ENCODE peak calls at places on chromosomes 11 and 22, in eight cellular contexts. C is HCT116, W is GM23338, Z is HL-60, Q is GM12878, V is HepG2, K is SK-N-SH, R is K562. D is an unnamed sample.

GRCh38 chr11:45468265-45468856 is 182.2 kb upstream of the SYT13 start:
- DNase-seq in R (peak), C (no peak), V (no peak), W (peak), Q (no peak), K (no peak), Z (no peak), D (no peak)

GRCh38 chr22:33192156-33192555 is 134.0 kb upstream of the SYN3 start:
- DNase-seq in K (no peak), V (no peak), R (no peak), C (no peak), Z (no peak), W (no peak), Q (no peak), D (no peak)

GRCh38 chr11:924406-925157 is 1.1 kb upstream of the AP2A2 start:
- DNase-seq in V (no peak), Q (no peak), C (no peak), R (no peak), W (no peak), K (peak), Z (no peak), D (no peak)

GRCh38 chr22:26845016-26845728 is 187.8 kb downstream of the MIAT start:
- DNase-seq in W (no peak), V (no peak), R (no peak), Q (no peak), K (no peak), Z (no peak), C (no peak), D (no peak)

GRCh38 chr11:32891657-32892354 is 805 bp upstream of the QSER1 start:
- DNase-seq in V (no peak), K (no peak), W (peak), R (no peak), C (no peak), Q (no peak), Z (no peak), D (no peak)

GRCh38 chr11:134270250-134270714 is 5.9 kb upstream of the GLB1L3 start:
- DNase-seq in C (peak), V (peak), W (peak), R (peak), Z (no peak), K (peak), Q (no peak), D (no peak)

GRCh38 chr22:48805516-48805915 is 1022.2 kb downstream of the BRD1 start:
- DNase-seq in C (no peak), K (no peak), Z (no peak), Q (no peak), W (no peak), V (no peak), R (no peak), D (no peak)

GRCh38 chr11:48096588-48097525 is 116.5 kb downstream of the PTPRJ start:
- DNase-seq in V (peak), W (peak), Q (no peak), Z (no peak), C (peak), R (no peak), K (no peak), D (no peak)

GRCh38 chr22:30640839-30641430 is 5.4 kb downstream of the SLC35E4 start:
- DNase-seq in W (no peak), C (no peak), Z (no peak), R (no peak), K (no peak), V (no peak), Q (no peak), D (no peak)

GRCh38 chr22:18076060-18076497 is 1.7 kb upstream of the PEX26 start:
- DNase-seq in Z (peak), W (peak), C (peak), Q (no peak), V (peak), K (peak), R (peak), D (peak)

GRCh38 chr11:72135891-72136676 is 559 bp downstream of the FOLR3 start:
- DNase-seq in Z (no peak), W (no peak), R (no peak), C (no peak), Q (no peak), V (no peak), K (no peak), D (no peak)

GRCh38 chr11:22669368-22669767 is 3.0 kb downstream of the GAS2 start:
- DNase-seq in Z (no peak), Q (no peak), C (no peak), R (no peak), W (no peak), V (no peak), K (no peak), D (no peak)

GRCh38 chr11:73307323-73308002 is 613 bp upstream of the ARHGEF17 start:
- DNase-seq in K (peak), W (peak), C (peak), V (peak), R (peak), Q (peak), Z (peak), D (peak)

DNA sequence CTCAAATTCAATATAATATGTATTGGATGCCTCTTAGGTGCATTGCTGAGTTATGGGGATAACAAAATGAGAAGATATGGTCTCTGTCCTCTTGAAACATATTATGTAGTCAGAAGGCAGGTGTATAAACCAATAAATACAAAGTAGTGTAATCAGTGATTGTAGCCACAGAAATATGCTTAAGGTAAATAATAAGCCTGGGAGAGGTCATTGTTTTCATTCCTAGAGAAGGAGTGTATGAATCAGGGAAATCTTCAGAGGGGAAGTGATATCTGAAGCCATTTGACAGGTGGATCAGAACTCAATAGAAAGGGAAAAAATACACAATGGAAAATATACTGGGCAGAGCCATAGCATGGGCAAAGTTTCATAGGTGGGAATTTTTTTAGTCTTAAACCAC is 192.7 kb downstream of the FAT3 start:
- DNase-seq in C (no peak), Q (no peak), V (no peak), Z (no peak), K (no peak), W (no peak), R (no peak), D (no peak)
- TF ChIP-seq POLR2AphosphoS5 in C (no peak), Q (no peak), V (no peak), Z (no peak), K (no peak), W (no peak), R (no peak), D (no peak)

GRCh38 chr11:35126000-35126878 is 12.7 kb upstream of the CD44 start:
- DNase-seq in R (no peak), W (no peak), Q (peak), V (no peak), C (no peak), K (no peak), Z (no peak), D (no peak)
- TF ChIP-seq REST in R (no peak), W (no peak), Q (no peak), V (no peak), C (no peak), K (no peak), Z (no peak), D (no peak)

DNA sequence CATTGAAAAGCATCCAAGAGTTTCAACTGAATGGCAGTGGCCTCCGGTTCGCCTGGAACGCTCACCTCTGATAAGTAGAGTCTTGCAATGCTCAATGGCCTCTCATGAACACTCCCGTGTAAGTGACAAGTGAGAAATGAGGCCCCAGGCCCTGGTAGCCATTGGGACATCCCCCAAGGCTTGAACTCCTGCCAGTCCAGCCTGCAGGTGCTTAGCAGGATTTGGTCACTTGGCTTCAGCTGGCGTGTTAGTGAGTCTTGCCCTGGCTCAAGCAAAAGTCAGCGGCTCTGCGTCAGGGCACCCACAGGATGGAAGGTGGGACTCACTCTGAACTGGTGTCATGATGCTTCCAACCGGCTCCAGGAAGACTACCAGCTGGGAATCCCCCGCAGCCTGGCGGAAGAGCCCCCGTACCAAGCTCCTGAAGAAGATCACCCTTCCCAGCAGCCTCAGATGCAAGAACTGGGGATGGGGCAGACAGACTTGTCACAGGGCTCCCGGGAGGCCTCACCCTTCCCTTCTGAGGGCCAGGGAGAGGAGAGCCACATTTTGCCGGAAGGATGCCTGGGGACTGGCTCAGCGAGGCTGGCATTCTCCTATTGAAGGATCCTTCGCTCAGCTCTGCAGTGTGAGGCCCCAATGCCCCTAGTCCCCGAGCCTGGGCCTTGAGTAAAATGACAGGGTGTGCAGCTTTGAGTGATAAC is 19.3 kb downstream of the MB start:
- DNase-seq in Z (no peak), R (no peak), W (no peak), K (no peak), Q (no peak), C (no peak), V (no peak), D (no peak)
- TF ChIP-seq POLR2AphosphoS5 in Z (no peak), R (no peak), W (no peak), K (no peak), Q (no peak), C (no peak), V (no peak), D (no peak)

GRCh38 chr22:39661842-39662676 is 91.5 kb downstream of the CACNA1I start:
- DNase-seq in Z (no peak), K (no peak), R (peak), W (peak), C (no peak), V (no peak), Q (no peak), D (no peak)
- TF ChIP-seq REST in Z (no peak), K (no peak), R (no peak), W (no peak), C (no peak), V (no peak), Q (no peak), D (no peak)

GRCh38 chr11:36657610-36658225 is 59.7 kb upstream of the RAG2 start:
- DNase-seq in Z (no peak), C (no peak), V (no peak), K (no peak), W (no peak), Q (no peak), R (no peak), D (no peak)
- TF ChIP-seq POLR2AphosphoS5 in Z (no peak), C (no peak), V (no peak), K (no peak), W (no peak), Q (no peak), R (no peak), D (no peak)

GRCh38 chr22:44161673-44162072 is 19.1 kb upstream of the PARVG start:
- DNase-seq in C (no peak), K (no peak), Q (no peak), Z (no peak), V (no peak), R (no peak), W (no peak), D (no peak)
- TF ChIP-seq REST in C (no peak), K (no peak), Q (no peak), Z (no peak), V (no peak), R (no peak), W (no peak), D (no peak)

GRCh38 chr11:61923166-61924015 is 6.0 kb upstream of the RAB3IL1 start:
- DNase-seq in Q (no peak), V (peak), Z (no peak), R (peak), W (peak), K (peak), C (no peak), D (no peak)
- TF ChIP-seq POLR2AphosphoS5 in Q (no peak), V (peak), Z (no peak), R (no peak), W (no peak), K (no peak), C (no peak), D (no peak)

GRCh38 chr11:8228206-8228605 is 35.5 kb downstream of the LMO1 start:
- DNase-seq in K (no peak), W (no peak), V (no peak), Z (no peak), R (no peak), C (no peak), Q (no peak), D (no peak)

GRCh38 chr11:8227156-8228152 is 36.2 kb downstream of the LMO1 start:
- DNase-seq in V (no peak), Z (no peak), K (no peak), Q (no peak), R (no peak), W (no peak), C (no peak), D (no peak)

GRCh38 chr11:8230178-8230859 is 33.4 kb downstream of the LMO1 start:
- DNase-seq in R (peak), C (no peak), V (no peak), Q (no peak), Z (no peak), K (no peak), W (peak), D (no peak)

GRCh38 chr11:8230921-8231847 is 32.5 kb downstream of the LMO1 start:
- DNase-seq in W (no peak), R (no peak), Z (no peak), C (no peak), V (no peak), K (no peak), Q (no peak), D (no peak)

GRCh38 chr11:8229299-8230177 is 34.1 kb downstream of the LMO1 start:
- DNase-seq in V (no peak), K (peak), C (no peak), R (no peak), Q (no peak), W (no peak), Z (no peak), D (no peak)
- TF ChIP-seq REST in V (no peak), K (no peak), C (no peak), R (no peak), Q (no peak), W (no peak), Z (no peak), D (no peak)

D was measured in Panc1.